ENCODE peak calls at places on chromosome 13, in five cellular contexts. Z is T-cell, E is Calu3, O is ELF-1, N is ureter. K is an unnamed sample.

GRCh38 chr13:92838786-92839185 is 387.8 kb upstream of the GPC6 start:
- DNase-seq in Z (no peak), O (no peak), E (no peak), N (no peak), K (no peak)

GRCh38 chr13:98225036-98225940 is 48.2 kb upstream of the RNF113B start:
- DNase-seq in Z (no peak), O (no peak), N (no peak), E (no peak), K (no peak)

GRCh38 chr13:37187611-37188010 is 82.1 kb upstream of the CSNK1A1L start:
- DNase-seq in Z (no peak), E (no peak), N (no peak), O (no peak), K (no peak)

GRCh38 chr13:48750588-48751383 is 97.1 kb downstream of the CYSLTR2 start:
- DNase-seq in O (no peak), Z (no peak), N (no peak), E (no peak), K (no peak)

GRCh38 chr13:110485604-110486003 is 75.9 kb downstream of the RAB20 start:
- DNase-seq in Z (no peak), O (peak), E (no peak), N (no peak), K (no peak)

GRCh38 chr13:64332048-64332447 is 2898.1 kb downstream of the PCDH9 start:
- DNase-seq in E (no peak), N (no peak), O (no peak), Z (no peak), K (no peak)

GRCh38 chr13:94093652-94094310 is 385.7 kb downstream of the DCT start:
- DNase-seq in O (no peak), N (no peak), Z (no peak), E (no peak), K (no peak)

GRCh38 chr13:75495938-75496337 is 14.0 kb upstream of the TBC1D4 start:
- DNase-seq in N (no peak), O (no peak), Z (no peak), E (no peak), K (no peak)

GRCh38 chr13:20161275-20161950 is 561 bp upstream of the GJA3 start:
- DNase-seq in Z (peak), O (peak), N (no peak), E (peak), K (peak)

GRCh38 chr13:49098198-49098597 is 121.9 kb upstream of the MLNR start:
- DNase-seq in N (peak), E (peak), O (no peak), Z (no peak), K (no peak)

GRCh38 chr13:94352057-94352456 is 127.4 kb downstream of the DCT start:
- DNase-seq in N (no peak), O (no peak), E (no peak), Z (no peak), K (no peak)

GRCh38 chr13:98325724-98326123 is 148.7 kb upstream of the RNF113B start:
- DNase-seq in Z (no peak), O (peak), E (no peak), N (no peak), K (no peak)